ENCODE peak calls at places on chromosomes 13 and 19, in four cellular contexts. One of them, this sample, is unnamed.

GRCh38 chr19:32558607-32559228 is 22.3 kb upstream of the PDCD5 start:
- DNase-seq in GM12878: no peak
- DNase-seq in H1: no peak
- DNase-seq in HepG2: no peak
- DNase-seq in this sample: no peak

GRCh38 chr13:84037937-84038464 is 155.7 kb upstream of the SLITRK1 start:
- DNase-seq in GM12878: no peak
- DNase-seq in HepG2: no peak
- DNase-seq in H1: no peak
- DNase-seq in this sample: peak

GRCh38 chr13:74966814-74967213 is 515.2 kb downstream of the TBC1D4 start:
- DNase-seq in HepG2: no peak
- DNase-seq in GM12878: no peak
- DNase-seq in H1: no peak
- DNase-seq in this sample: no peak

GRCh38 chr19:5204212-5204611 is 136.4 kb downstream of the PTPRS start:
- DNase-seq in GM12878: no peak
- DNase-seq in H1: no peak
- DNase-seq in HepG2: no peak
- DNase-seq in this sample: no peak

GRCh38 chr13:97058417-97058816 is 64.1 kb upstream of the OXGR1 start:
- DNase-seq in H1: no peak
- DNase-seq in HepG2: no peak
- DNase-seq in GM12878: no peak
- DNase-seq in this sample: no peak

GRCh38 chr19:1576242-1577089 is 8.3 kb upstream of the MEX3D start:
- DNase-seq in GM12878: no peak
- DNase-seq in HepG2: no peak
- DNase-seq in H1: no peak
- DNase-seq in this sample: no peak

GRCh38 chr13:32309312-32309711 is 5.9 kb downstream of the ZAR1L start:
- DNase-seq in GM12878: no peak
- DNase-seq in HepG2: no peak
- DNase-seq in H1: no peak
- DNase-seq in this sample: no peak

GRCh38 chr19:54030895-54031586 is 32.7 kb downstream of the VSTM1 start:
- DNase-seq in HepG2: no peak
- DNase-seq in GM12878: no peak
- DNase-seq in H1: no peak
- DNase-seq in this sample: no peak

GRCh38 chr13:50378513-50378970 is 363.3 kb downstream of the KCNRG start:
- DNase-seq in GM12878: no peak
- DNase-seq in HepG2: no peak
- DNase-seq in H1: no peak
- DNase-seq in this sample: no peak

GRCh38 chr19:33490041-33490451 is 31.5 kb downstream of the PEPD start:
- DNase-seq in HepG2: no peak
- DNase-seq in GM12878: no peak
- DNase-seq in H1: no peak
- DNase-seq in this sample: no peak

GRCh38 chr19:30717381-30717780 is 345.2 kb downstream of the ZNF536 start:
- DNase-seq in GM12878: no peak
- DNase-seq in H1: no peak
- DNase-seq in HepG2: no peak
- DNase-seq in this sample: no peak

GRCh38 chr13:112431734-112432133 is 55.6 kb downstream of the SPACA7 start:
- DNase-seq in HepG2: no peak
- DNase-seq in H1: no peak
- DNase-seq in GM12878: no peak
- DNase-seq in this sample: no peak

GRCh38 chr13:24680258-24680920 is at the start of gene ATP12A:
- DNase-seq in GM12878: no peak
- DNase-seq in H1: no peak
- DNase-seq in HepG2: no peak
- DNase-seq in this sample: no peak

GRCh38 chr13:57601536-57601935 is 30.0 kb upstream of the PCDH17 start:
- DNase-seq in GM12878: no peak
- DNase-seq in HepG2: no peak
- DNase-seq in H1: no peak
- DNase-seq in this sample: no peak
- TF ChIP-seq SUZ12 in GM12878: no peak
- TF ChIP-seq SUZ12 in HepG2: no peak
- TF ChIP-seq SUZ12 in H1: no peak
- TF ChIP-seq SUZ12 in this sample: no peak

GRCh38 chr13:23160241-23161175 is 20.3 kb upstream of the SGCG start:
- DNase-seq in HepG2: no peak
- DNase-seq in GM12878: no peak
- DNase-seq in H1: no peak
- DNase-seq in this sample: no peak
- H3K4me3 ChIP-seq in HepG2: no peak
- H3K4me3 ChIP-seq in GM12878: no peak
- H3K4me3 ChIP-seq in H1: peak
- H3K4me3 ChIP-seq in this sample: peak

GRCh38 chr19:45440873-45441654 is 17.3 kb upstream of the ERCC1 start:
- DNase-seq in GM12878: no peak
- DNase-seq in HepG2: no peak
- DNase-seq in H1: no peak
- DNase-seq in this sample: no peak
- TF ChIP-seq SUZ12 in GM12878: no peak
- TF ChIP-seq SUZ12 in HepG2: no peak
- TF ChIP-seq SUZ12 in H1: no peak
- TF ChIP-seq SUZ12 in this sample: no peak

GRCh38 chr13:53200498-53201453 is 172.2 kb downstream of the OLFM4 start:
- DNase-seq in H1: peak
- DNase-seq in HepG2: no peak
- DNase-seq in GM12878: no peak
- DNase-seq in this sample: peak
- H3K4me3 ChIP-seq in H1: peak
- H3K4me3 ChIP-seq in HepG2: no peak
- H3K4me3 ChIP-seq in GM12878: no peak
- H3K4me3 ChIP-seq in this sample: no peak

GRCh38 chr19:345320-345879 is 804 bp upstream of the MIER2 start:
- DNase-seq in GM12878: no peak
- DNase-seq in H1: no peak
- DNase-seq in HepG2: no peak
- DNase-seq in this sample: no peak
- TF ChIP-seq SUZ12 in GM12878: no peak
- TF ChIP-seq SUZ12 in H1: no peak
- TF ChIP-seq SUZ12 in HepG2: no peak
- TF ChIP-seq SUZ12 in this sample: no peak

GRCh38 chr13:114081761-114082681 is 50.4 kb downstream of the RASA3 start:
- DNase-seq in HepG2: no peak
- DNase-seq in GM12878: no peak
- DNase-seq in H1: no peak
- DNase-seq in this sample: no peak

GRCh38 chr13:114078501-114079451 is 53.6 kb downstream of the RASA3 start:
- DNase-seq in GM12878: no peak
- DNase-seq in H1: no peak
- DNase-seq in HepG2: no peak
- DNase-seq in this sample: no peak

GRCh38 chr13:114080739-114081561 is 51.5 kb downstream of the RASA3 start:
- DNase-seq in HepG2: no peak
- DNase-seq in H1: no peak
- DNase-seq in GM12878: no peak
- DNase-seq in this sample: no peak

GRCh38 chr13:114077938-114078335 is 54.5 kb downstream of the RASA3 start:
- DNase-seq in GM12878: no peak
- DNase-seq in HepG2: no peak
- DNase-seq in H1: no peak
- DNase-seq in this sample: peak

GRCh38 chr13:114079601-114080536 is 52.6 kb downstream of the RASA3 start:
- DNase-seq in H1: no peak
- DNase-seq in GM12878: no peak
- DNase-seq in HepG2: no peak
- DNase-seq in this sample: no peak
- H3K4me3 ChIP-seq in H1: no peak
- H3K4me3 ChIP-seq in GM12878: no peak
- H3K4me3 ChIP-seq in HepG2: no peak
- H3K4me3 ChIP-seq in this sample: no peak

DNA sequence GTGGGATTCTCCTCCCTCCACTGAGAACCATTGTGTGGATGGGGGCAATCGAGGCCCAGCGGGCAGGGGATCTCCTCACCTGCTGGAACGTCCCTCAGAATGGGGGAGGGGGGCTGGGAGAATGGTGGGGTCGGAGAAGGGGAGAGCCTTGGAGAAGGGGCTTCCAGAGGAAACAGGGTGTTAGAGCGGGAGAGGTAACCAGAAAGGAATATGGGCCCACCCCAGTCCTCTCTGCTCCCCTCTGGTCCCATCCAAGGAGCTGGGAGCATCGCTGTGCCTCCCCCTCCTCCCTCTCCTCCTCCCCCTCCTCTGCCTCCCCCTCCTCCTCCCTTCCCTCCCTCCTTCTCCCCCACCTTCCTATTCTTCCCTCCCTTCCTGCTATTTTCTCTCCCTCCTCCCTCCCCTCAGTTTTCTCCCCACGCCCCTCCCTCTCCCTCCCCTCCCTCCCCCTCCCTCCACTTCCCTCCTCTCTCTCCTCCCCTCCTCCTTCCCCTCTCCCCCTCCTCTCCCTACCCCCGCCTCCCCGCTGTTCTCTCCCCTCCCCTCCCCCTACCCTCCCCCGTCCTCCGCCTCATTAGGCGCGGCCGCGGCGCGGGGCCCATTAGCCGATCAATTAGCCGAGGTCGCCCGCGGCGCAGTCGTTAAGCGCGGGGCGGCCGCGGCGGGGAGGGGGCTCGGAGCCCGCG is 15.5 kb downstream of the TLE5 start:
- DNase-seq in GM12878: no peak
- DNase-seq in H1: no peak
- DNase-seq in HepG2: no peak
- DNase-seq in this sample: no peak
- TF ChIP-seq SUZ12 in GM12878: no peak
- TF ChIP-seq SUZ12 in H1: no peak
- TF ChIP-seq SUZ12 in HepG2: no peak
- TF ChIP-seq SUZ12 in this sample: no peak

GRCh38 chr13:26246154-26246553 is 7.8 kb upstream of the CDK8 start:
- DNase-seq in GM12878: no peak
- DNase-seq in HepG2: peak
- DNase-seq in H1: no peak
- DNase-seq in this sample: no peak
- H3K4me3 ChIP-seq in GM12878: no peak
- H3K4me3 ChIP-seq in HepG2: no peak
- H3K4me3 ChIP-seq in H1: no peak
- H3K4me3 ChIP-seq in this sample: no peak